ENCODE peak calls at places on chromosomes 12 and 14, in nine cellular contexts. One of them, this sample, is unnamed.

GRCh38 chr12:22299294-22299912 is 35.1 kb downstream of the ST8SIA1 start:
- DNase-seq in GM13976: no peak
- DNase-seq in activated T-cell treated with anti-CD3 and anti-CD28 coated beads, Interleukin-2, amount 50 U/mL, for 72 hours: no peak
- DNase-seq in stimulated activated CD4-positive, alpha-beta T cell treated with anti-CD3 and anti-CD28 coated beads, TNF-alpha, amount 100 ng/mL, for 4 hours: no peak
- DNase-seq in AG04450: no peak
- DNase-seq in iPS-NIHi11: no peak
- DNase-seq in neural progenitor cell: peak
- DNase-seq in nephron progenitor cell: no peak
- DNase-seq in Ammon's horn: no peak
- DNase-seq in this sample: no peak

GRCh38 chr12:19431407-19432308 is 7.6 kb upstream of the AEBP2 start:
- DNase-seq in activated T-cell treated with anti-CD3 and anti-CD28 coated beads, Interleukin-2, amount 50 U/mL, for 72 hours: peak
- DNase-seq in Ammon's horn: peak
- DNase-seq in neural progenitor cell: no peak
- DNase-seq in GM13976: peak
- DNase-seq in nephron progenitor cell: no peak
- DNase-seq in iPS-NIHi11: no peak
- DNase-seq in AG04450: peak
- DNase-seq in stimulated activated CD4-positive, alpha-beta T cell treated with anti-CD3 and anti-CD28 coated beads, TNF-alpha, amount 100 ng/mL, for 4 hours: no peak
- DNase-seq in this sample: no peak

GRCh38 chr14:33657478-33657877 is 293.4 kb downstream of the EGLN3 start:
- DNase-seq in neural progenitor cell: no peak
- DNase-seq in Ammon's horn: no peak
- DNase-seq in iPS-NIHi11: no peak
- DNase-seq in stimulated activated CD4-positive, alpha-beta T cell treated with anti-CD3 and anti-CD28 coated beads, TNF-alpha, amount 100 ng/mL, for 4 hours: no peak
- DNase-seq in GM13976: no peak
- DNase-seq in nephron progenitor cell: no peak
- DNase-seq in activated T-cell treated with anti-CD3 and anti-CD28 coated beads, Interleukin-2, amount 50 U/mL, for 72 hours: no peak
- DNase-seq in AG04450: no peak
- DNase-seq in this sample: no peak

GRCh38 chr14:23421594-23421993 is 13.5 kb upstream of the MYH6 start:
- DNase-seq in neural progenitor cell: no peak
- DNase-seq in AG04450: no peak
- DNase-seq in activated T-cell treated with anti-CD3 and anti-CD28 coated beads, Interleukin-2, amount 50 U/mL, for 72 hours: peak
- DNase-seq in iPS-NIHi11: no peak
- DNase-seq in stimulated activated CD4-positive, alpha-beta T cell treated with anti-CD3 and anti-CD28 coated beads, TNF-alpha, amount 100 ng/mL, for 4 hours: no peak
- DNase-seq in nephron progenitor cell: no peak
- DNase-seq in Ammon's horn: no peak
- DNase-seq in GM13976: no peak
- DNase-seq in this sample: no peak

GRCh38 chr12:76264617-76265016 is 83.6 kb downstream of the BBS10 start:
- DNase-seq in nephron progenitor cell: no peak
- DNase-seq in Ammon's horn: no peak
- DNase-seq in neural progenitor cell: no peak
- DNase-seq in AG04450: no peak
- DNase-seq in iPS-NIHi11: no peak
- DNase-seq in GM13976: no peak
- DNase-seq in activated T-cell treated with anti-CD3 and anti-CD28 coated beads, Interleukin-2, amount 50 U/mL, for 72 hours: no peak
- DNase-seq in stimulated activated CD4-positive, alpha-beta T cell treated with anti-CD3 and anti-CD28 coated beads, TNF-alpha, amount 100 ng/mL, for 4 hours: no peak
- DNase-seq in this sample: no peak

GRCh38 chr12:56385873-56386272 is 23.2 kb upstream of the APOF start:
- DNase-seq in stimulated activated CD4-positive, alpha-beta T cell treated with anti-CD3 and anti-CD28 coated beads, TNF-alpha, amount 100 ng/mL, for 4 hours: no peak
- DNase-seq in AG04450: no peak
- DNase-seq in Ammon's horn: no peak
- DNase-seq in iPS-NIHi11: no peak
- DNase-seq in neural progenitor cell: no peak
- DNase-seq in GM13976: no peak
- DNase-seq in activated T-cell treated with anti-CD3 and anti-CD28 coated beads, Interleukin-2, amount 50 U/mL, for 72 hours: no peak
- DNase-seq in nephron progenitor cell: no peak
- DNase-seq in this sample: no peak

GRCh38 chr14:30272848-30273563 is 286.0 kb upstream of the G2E3 start:
- DNase-seq in GM13976: no peak
- DNase-seq in activated T-cell treated with anti-CD3 and anti-CD28 coated beads, Interleukin-2, amount 50 U/mL, for 72 hours: no peak
- DNase-seq in Ammon's horn: peak
- DNase-seq in neural progenitor cell: peak
- DNase-seq in AG04450: no peak
- DNase-seq in nephron progenitor cell: no peak
- DNase-seq in stimulated activated CD4-positive, alpha-beta T cell treated with anti-CD3 and anti-CD28 coated beads, TNF-alpha, amount 100 ng/mL, for 4 hours: no peak
- DNase-seq in iPS-NIHi11: no peak
- DNase-seq in this sample: no peak

GRCh38 chr12:43728117-43728516 is 30.5 kb downstream of the PUS7L start:
- DNase-seq in AG04450: no peak
- DNase-seq in neural progenitor cell: no peak
- DNase-seq in nephron progenitor cell: no peak
- DNase-seq in iPS-NIHi11: no peak
- DNase-seq in GM13976: no peak
- DNase-seq in stimulated activated CD4-positive, alpha-beta T cell treated with anti-CD3 and anti-CD28 coated beads, TNF-alpha, amount 100 ng/mL, for 4 hours: no peak
- DNase-seq in Ammon's horn: no peak
- DNase-seq in activated T-cell treated with anti-CD3 and anti-CD28 coated beads, Interleukin-2, amount 50 U/mL, for 72 hours: no peak
- DNase-seq in this sample: no peak

GRCh38 chr12:39173689-39174088 is 268.3 kb upstream of the CPNE8 start:
- DNase-seq in neural progenitor cell: no peak
- DNase-seq in stimulated activated CD4-positive, alpha-beta T cell treated with anti-CD3 and anti-CD28 coated beads, TNF-alpha, amount 100 ng/mL, for 4 hours: no peak
- DNase-seq in nephron progenitor cell: no peak
- DNase-seq in iPS-NIHi11: no peak
- DNase-seq in Ammon's horn: no peak
- DNase-seq in AG04450: no peak
- DNase-seq in GM13976: no peak
- DNase-seq in activated T-cell treated with anti-CD3 and anti-CD28 coated beads, Interleukin-2, amount 50 U/mL, for 72 hours: no peak
- DNase-seq in this sample: no peak

GRCh38 chr12:123891516-123892179 is 81.0 kb downstream of the CCDC92 start:
- DNase-seq in activated T-cell treated with anti-CD3 and anti-CD28 coated beads, Interleukin-2, amount 50 U/mL, for 72 hours: no peak
- DNase-seq in iPS-NIHi11: no peak
- DNase-seq in GM13976: no peak
- DNase-seq in Ammon's horn: no peak
- DNase-seq in stimulated activated CD4-positive, alpha-beta T cell treated with anti-CD3 and anti-CD28 coated beads, TNF-alpha, amount 100 ng/mL, for 4 hours: no peak
- DNase-seq in AG04450: no peak
- DNase-seq in neural progenitor cell: peak
- DNase-seq in nephron progenitor cell: no peak
- DNase-seq in this sample: no peak

GRCh38 chr12:50763637-50764115 is at the start of gene ATF1:
- DNase-seq in Ammon's horn: peak
- DNase-seq in GM13976: peak
- DNase-seq in nephron progenitor cell: peak
- DNase-seq in AG04450: peak
- DNase-seq in activated T-cell treated with anti-CD3 and anti-CD28 coated beads, Interleukin-2, amount 50 U/mL, for 72 hours: peak
- DNase-seq in stimulated activated CD4-positive, alpha-beta T cell treated with anti-CD3 and anti-CD28 coated beads, TNF-alpha, amount 100 ng/mL, for 4 hours: peak
- DNase-seq in iPS-NIHi11: peak
- DNase-seq in neural progenitor cell: peak
- DNase-seq in this sample: peak

GRCh38 chr14:99724196-99724891 is 40.2 kb downstream of the CYP46A1 start:
- DNase-seq in Ammon's horn: no peak
- DNase-seq in GM13976: no peak
- DNase-seq in AG04450: no peak
- DNase-seq in stimulated activated CD4-positive, alpha-beta T cell treated with anti-CD3 and anti-CD28 coated beads, TNF-alpha, amount 100 ng/mL, for 4 hours: no peak
- DNase-seq in neural progenitor cell: no peak
- DNase-seq in activated T-cell treated with anti-CD3 and anti-CD28 coated beads, Interleukin-2, amount 50 U/mL, for 72 hours: no peak
- DNase-seq in nephron progenitor cell: no peak
- DNase-seq in iPS-NIHi11: no peak
- DNase-seq in this sample: no peak